ENCODE peak calls at places on chromosomes 13 and 19, in eight cellular contexts. G is heart right ventricle; S is CD8-positive, alpha-beta T cell; M is right lobe of liver; E is kidney epithelial cell; F is epithelial cell of esophagus; T is HFF-Myc; K is psoas muscle. V is an unnamed sample.

GRCh38 chr13:93244918-93245280 is 18.3 kb downstream of the GPC6 start:
- DNase-seq in G (no peak), S (no peak), M (no peak), E (no peak), F (peak), T (no peak), K (no peak), V (no peak)

GRCh38 chr13:112603641-112604220 is 15.8 kb upstream of the TUBGCP3 start:
- DNase-seq in G (no peak), S (no peak), M (no peak), E (no peak), F (no peak), T (no peak), K (no peak), V (no peak)

GRCh38 chr19:18274303-18274775 is at the start of gene IQCN:
- DNase-seq in G (no peak), S (peak), M (peak), E (no peak), F (peak), T (no peak), K (no peak), V (no peak)

GRCh38 chr13:75879656-75880055 is 243.5 kb downstream of the LMO7 start:
- DNase-seq in G (no peak), S (no peak), M (no peak), E (no peak), F (no peak), T (no peak), K (no peak), V (no peak)

GRCh38 chr19:3607398-3608078 is 863 bp upstream of the TBXA2R start:
- DNase-seq in G (peak), S (no peak), M (peak), E (no peak), F (no peak), T (no peak), K (peak), V (no peak)

GRCh38 chr19:13022859-13023636 is 27.8 kb downstream of the NFIX start:
- DNase-seq in G (peak), S (no peak), M (peak), E (no peak), F (peak), T (peak), K (peak), V (peak)

GRCh38 chr19:43422000-43422688 is 7.5 kb downstream of the TEX101 start:
- DNase-seq in G (no peak), S (no peak), M (no peak), E (no peak), F (peak), T (no peak), K (no peak), V (no peak)

GRCh38 chr13:40590112-40590862 is 76.2 kb downstream of the FOXO1 start:
- DNase-seq in G (no peak), S (no peak), M (no peak), E (no peak), F (no peak), T (no peak), K (no peak), V (no peak)

GRCh38 chr13:103762523-103762922 is 696.3 kb upstream of the SLC10A2 start:
- DNase-seq in G (no peak), S (no peak), M (no peak), E (no peak), F (no peak), T (no peak), K (no peak), V (no peak)

GRCh38 chr19:40659566-40659965 is 30.9 kb downstream of the NUMBL start:
- DNase-seq in G (no peak), S (no peak), M (no peak), E (no peak), F (no peak), T (no peak), K (no peak), V (no peak)

GRCh38 chr13:23289917-23290357 is 109.2 kb downstream of the SGCG start:
- DNase-seq in G (peak), S (no peak), M (no peak), E (no peak), F (peak), T (peak), K (no peak), V (peak)

DNA sequence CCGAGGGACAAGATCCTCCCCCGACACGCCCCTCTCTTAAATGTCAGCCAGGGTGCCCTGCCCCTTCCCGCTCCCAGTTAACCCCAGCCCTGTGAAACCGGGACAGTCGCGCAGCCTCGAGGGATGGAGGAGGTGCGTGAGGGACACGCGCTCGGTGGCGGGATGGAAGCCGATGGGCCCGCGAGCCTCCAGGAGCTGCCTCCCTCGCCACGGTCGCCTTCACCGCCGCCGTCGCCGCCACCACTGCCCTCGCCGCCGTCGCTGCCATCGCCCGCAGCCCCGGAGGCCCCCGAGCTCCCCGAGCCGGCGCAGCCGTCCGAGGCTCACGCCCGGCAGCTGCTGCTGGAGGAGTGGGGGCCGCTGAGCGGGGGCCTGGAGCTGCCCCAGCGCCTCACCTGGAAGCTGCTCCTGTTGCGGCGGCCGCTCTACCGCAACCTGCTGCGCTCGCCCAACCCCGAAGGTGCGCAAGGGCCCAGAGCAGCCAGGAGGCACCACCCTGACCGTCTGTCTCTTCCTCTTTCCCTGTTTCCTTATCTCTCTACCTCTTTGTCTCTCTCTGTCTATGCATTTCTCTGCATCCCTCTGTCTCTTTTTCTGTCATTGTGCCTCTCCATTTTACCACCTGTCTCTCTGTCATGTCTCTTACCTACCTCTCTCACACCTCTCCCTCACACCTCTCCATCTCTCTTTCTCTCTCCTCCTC is at the start of gene NCCRP1:
- DNase-seq in G (no peak), S (no peak), M (no peak), E (no peak), F (no peak), T (no peak), K (no peak), V (no peak)
- H3K4me3 ChIP-seq in G (no peak), S (no peak), M (no peak), E (no peak), F (peak), T (no peak), K (no peak), V (no peak)

GRCh38 chr19:56108447-56109195 is 12.5 kb downstream of the ZNF787 start:
- DNase-seq in G (no peak), S (no peak), M (peak), E (no peak), F (peak), T (no peak), K (peak), V (peak)

GRCh38 chr19:56111601-56112312 is 9.3 kb downstream of the ZNF787 start:
- DNase-seq in G (peak), S (peak), M (peak), E (no peak), F (no peak), T (no peak), K (peak), V (no peak)

GRCh38 chr19:56109216-56109615 is 11.9 kb downstream of the ZNF787 start:
- DNase-seq in G (no peak), S (no peak), M (no peak), E (no peak), F (no peak), T (no peak), K (no peak), V (peak)

GRCh38 chr19:56112313-56112709 is 8.8 kb downstream of the ZNF787 start:
- DNase-seq in G (no peak), S (no peak), M (no peak), E (no peak), F (no peak), T (no peak), K (no peak), V (no peak)

DNA sequence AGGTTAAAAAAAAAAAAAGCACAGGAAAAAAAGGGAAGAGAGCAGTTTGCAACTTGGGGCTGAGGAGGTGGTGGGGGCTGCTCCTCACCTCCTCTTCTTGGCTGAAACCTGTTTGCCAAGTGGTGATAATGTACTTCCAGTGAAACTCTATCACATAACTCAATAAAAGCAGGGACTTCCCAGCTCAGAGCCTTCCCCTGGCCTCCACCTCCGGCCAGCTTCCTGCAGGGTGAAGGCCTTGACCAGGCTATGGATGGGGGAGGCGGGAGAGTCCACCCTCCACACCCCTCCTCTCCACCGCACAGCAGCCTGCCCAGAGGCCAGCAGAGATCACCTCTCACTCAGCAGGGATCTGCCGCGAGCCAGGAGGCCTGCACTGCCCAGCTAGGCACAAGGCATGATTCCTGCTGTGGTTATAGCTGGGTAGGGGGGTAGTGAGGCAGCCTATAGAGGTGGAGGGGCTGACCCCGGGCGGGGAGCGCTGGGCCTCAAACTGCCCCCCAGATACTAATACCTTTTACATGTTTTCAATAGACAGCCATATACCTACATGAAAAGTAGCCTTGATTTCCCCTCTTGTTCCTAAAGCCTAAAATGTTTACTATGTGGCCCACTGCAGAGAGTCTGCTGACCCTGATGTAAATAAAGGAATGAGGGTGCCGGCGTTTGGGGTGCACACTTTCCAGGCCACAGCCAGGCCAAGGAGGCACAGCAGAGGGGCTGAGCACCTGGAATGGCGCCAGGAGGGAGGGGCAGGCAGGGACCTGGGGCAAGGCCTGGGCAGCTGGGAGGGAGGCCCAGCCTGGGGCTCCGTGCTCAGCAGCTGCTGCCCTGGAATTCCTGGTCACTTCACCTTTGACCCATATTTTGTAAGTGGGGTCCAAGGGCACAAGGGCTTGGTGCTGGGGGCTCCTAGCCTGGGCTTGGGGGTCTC is 10.3 kb downstream of the ZNF787 start:
- DNase-seq in G (peak), S (no peak), M (peak), E (no peak), F (no peak), T (no peak), K (peak), V (no peak)
- H3K4me3 ChIP-seq in G (no peak), S (no peak), M (no peak), E (no peak), F (no peak), T (no peak), K (peak), V (no peak)

GRCh38 chr13:43835701-43836100 is 43.8 kb downstream of the CCDC122 start:
- DNase-seq in G (no peak), S (no peak), M (no peak), E (no peak), F (peak), T (no peak), K (no peak), V (no peak)

DNA sequence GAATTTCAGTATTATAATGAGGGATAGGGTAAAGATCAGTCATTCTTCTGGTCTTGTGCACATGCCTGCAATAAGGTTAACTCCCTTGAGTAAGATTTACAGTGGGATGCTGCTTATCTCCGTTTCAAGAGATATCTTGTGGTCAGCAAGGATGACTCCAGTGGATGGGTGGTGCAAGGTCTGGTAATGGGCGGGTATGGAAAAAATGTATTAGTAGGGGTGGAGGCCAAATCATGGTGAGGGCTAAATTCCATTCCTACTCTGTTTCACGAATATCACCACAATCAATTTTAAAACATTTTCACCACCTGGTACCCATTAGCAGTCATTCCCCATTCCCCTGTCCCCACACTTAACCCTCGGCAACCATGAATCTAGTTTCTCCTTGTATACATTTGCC is 40.6 kb downstream of the CCDC122 start:
- DNase-seq in G (no peak), S (no peak), M (no peak), E (no peak), F (no peak), T (peak), K (no peak), V (no peak)
- H3K4me3 ChIP-seq in G (no peak), S (no peak), M (no peak), E (no peak), F (no peak), T (no peak), K (no peak), V (no peak)

GRCh38 chr19:7492142-7493055 is 3.6 kb upstream of the PEX11G start:
- DNase-seq in G (no peak), S (no peak), M (no peak), E (no peak), F (peak), T (no peak), K (no peak), V (no peak)

GRCh38 chr19:7486923-7487322 is 1.9 kb downstream of the PEX11G start:
- DNase-seq in G (no peak), S (no peak), M (no peak), E (no peak), F (no peak), T (no peak), K (no peak), V (no peak)

GRCh38 chr19:7483720-7484201 is 5.1 kb downstream of the PEX11G start:
- DNase-seq in G (no peak), S (no peak), M (no peak), E (no peak), F (no peak), T (no peak), K (no peak), V (no peak)

GRCh38 chr19:7489609-7490044 is 792 bp upstream of the PEX11G start:
- DNase-seq in G (no peak), S (no peak), M (no peak), E (no peak), F (no peak), T (no peak), K (no peak), V (no peak)

GRCh38 chr19:7488736-7489353 is at the start of gene PEX11G:
- DNase-seq in G (peak), S (peak), M (peak), E (peak), F (peak), T (no peak), K (peak), V (peak)
- H3K4me3 ChIP-seq in G (peak), S (peak), M (peak), E (peak), F (peak), T (peak), K (peak), V (peak)

GRCh38 chr13:24541127-24541475 is 28.5 kb upstream of the PARP4 start:
- DNase-seq in G (no peak), S (no peak), M (no peak), E (no peak), F (no peak), T (no peak), K (no peak), V (no peak)

GRCh38 chr13:24540236-24541126 is 27.9 kb upstream of the PARP4 start:
- DNase-seq in G (no peak), S (no peak), M (peak), E (no peak), F (no peak), T (no peak), K (no peak), V (no peak)

GRCh38 chr13:24539500-24540165 is 27.1 kb upstream of the PARP4 start:
- DNase-seq in G (no peak), S (no peak), M (no peak), E (no peak), F (no peak), T (no peak), K (no peak), V (no peak)
- H3K4me3 ChIP-seq in G (no peak), S (no peak), M (no peak), E (no peak), F (no peak), T (no peak), K (no peak), V (no peak)

DNA sequence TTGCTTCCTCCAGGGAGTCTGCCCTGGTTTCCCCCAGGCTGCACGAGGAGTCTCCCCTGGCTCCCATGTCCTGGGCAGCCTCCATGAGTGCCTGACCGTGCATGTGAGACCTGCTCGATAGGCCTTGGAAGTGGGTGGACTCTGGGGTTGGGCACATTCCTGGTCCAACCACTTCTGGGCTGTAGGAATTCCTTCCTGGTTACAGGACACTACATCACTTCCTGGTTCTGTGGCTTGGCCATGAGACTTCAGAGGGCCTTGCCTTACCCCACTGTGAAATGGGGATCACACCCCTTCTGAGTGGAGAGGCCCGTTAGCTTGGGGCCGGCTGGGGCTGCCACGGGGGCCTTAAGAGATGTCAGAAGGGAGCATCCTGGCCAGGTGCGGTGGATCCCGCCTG is 4.0 kb upstream of the ZNF628 start:
- DNase-seq in G (no peak), S (no peak), M (peak), E (peak), F (peak), T (no peak), K (no peak), V (no peak)
- H3K4me3 ChIP-seq in G (no peak), S (no peak), M (no peak), E (no peak), F (no peak), T (no peak), K (no peak), V (no peak)

DNA sequence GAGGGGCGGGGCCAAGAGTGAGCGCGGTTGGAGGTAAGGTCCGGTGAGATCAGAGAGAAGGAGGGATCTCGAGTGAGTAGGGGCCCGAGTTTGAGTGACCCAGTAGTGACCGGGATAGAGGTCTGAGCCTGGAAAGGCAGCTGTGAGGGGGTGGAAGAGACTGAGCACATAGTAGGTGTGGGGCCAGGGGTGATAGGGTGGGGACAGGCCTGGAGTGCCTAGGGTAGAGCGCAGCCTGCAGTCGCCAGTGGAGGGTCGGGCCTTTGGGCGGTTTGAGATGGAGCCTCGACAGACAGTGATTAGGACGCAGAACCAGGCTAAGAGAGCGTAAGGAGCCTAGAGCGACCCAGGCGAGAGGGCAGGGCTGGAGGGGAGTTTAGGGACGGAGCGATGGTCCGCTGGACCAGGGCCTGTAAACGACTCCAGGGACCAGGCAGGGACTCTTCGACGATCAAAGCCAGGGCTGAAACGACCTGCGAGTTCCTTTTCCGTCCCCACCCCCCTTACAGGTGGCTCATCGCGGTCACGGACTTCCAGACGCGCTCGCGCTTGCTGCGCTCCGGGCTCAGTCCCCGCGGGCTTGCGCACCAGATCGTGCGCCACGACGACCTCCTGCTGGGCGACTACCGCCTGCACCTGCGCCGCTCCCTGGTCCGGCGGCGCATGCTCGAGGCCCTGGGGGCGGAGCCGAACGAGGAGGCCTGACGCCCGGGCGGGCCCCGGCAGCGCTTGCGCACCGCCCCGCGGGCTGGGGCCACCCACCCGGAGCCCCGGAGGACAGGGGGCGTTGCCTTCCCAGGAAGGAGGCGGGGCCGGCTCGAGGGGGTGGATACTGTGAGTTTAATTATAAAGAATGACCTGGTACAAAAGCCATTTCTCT is 9.4 kb downstream of the C19orf81 start:
- DNase-seq in G (peak), S (peak), M (peak), E (no peak), F (peak), T (no peak), K (peak), V (peak)
- H3K4me3 ChIP-seq in G (peak), S (peak), M (no peak), E (peak), F (no peak), T (peak), K (peak), V (peak)

GRCh38 chr19:38928406-38929001 is 2.1 kb downstream of the SARS2 start:
- DNase-seq in G (no peak), S (no peak), M (no peak), E (no peak), F (no peak), T (no peak), K (no peak), V (no peak)

GRCh38 chr19:38929929-38930775 is at the start of gene SARS2:
- DNase-seq in G (peak), S (peak), M (peak), E (peak), F (peak), T (peak), K (peak), V (peak)

GRCh38 chr19:38930776-38931761 is at the start of gene MRPS12:
- DNase-seq in G (peak), S (peak), M (peak), E (peak), F (peak), T (peak), K (peak), V (peak)

GRCh38 chr19:38932425-38933179 is 1.9 kb downstream of the MRPS12 start:
- DNase-seq in G (no peak), S (peak), M (peak), E (peak), F (peak), T (no peak), K (no peak), V (no peak)

GRCh38 chr19:38933544-38933943 is 2.8 kb downstream of the MRPS12 start:
- DNase-seq in G (no peak), S (no peak), M (no peak), E (no peak), F (no peak), T (no peak), K (no peak), V (no peak)
- H3K4me3 ChIP-seq in G (no peak), S (no peak), M (no peak), E (no peak), F (no peak), T (no peak), K (no peak), V (no peak)